ENCODE peak calls at places on chromosome 10, in six cellular contexts. One of them, this sample, is unnamed. For H3K4me1, the result is how much of the 10 kb centered on the place peaks cover.

GRCh38 chr10:71528371-71529202 is 131.9 kb downstream of the CDH23 start:
- DNase-seq in endodermal cell: no peak
- DNase-seq in A673: peak
- DNase-seq in cardiac muscle cell: no peak
- DNase-seq in mesenchymal stem cell: no peak
- DNase-seq in mammary epithelial cell: no peak
- DNase-seq in this sample: no peak

GRCh38 chr10:22583683-22584082 is 130.7 kb downstream of the PIP4K2A start:
- DNase-seq in endodermal cell: peak
- DNase-seq in mammary epithelial cell: no peak
- DNase-seq in mesenchymal stem cell: no peak
- DNase-seq in cardiac muscle cell: no peak
- DNase-seq in A673: no peak
- DNase-seq in this sample: no peak

GRCh38 chr10:59434463-59435326 is 72.3 kb upstream of the FAM13C start:
- DNase-seq in A673: peak
- DNase-seq in cardiac muscle cell: no peak
- DNase-seq in mammary epithelial cell: peak
- DNase-seq in endodermal cell: no peak
- DNase-seq in mesenchymal stem cell: peak
- DNase-seq in this sample: no peak

GRCh38 chr10:80144302-80145131 is 12.0 kb downstream of the PLAC9 start:
- DNase-seq in mesenchymal stem cell: no peak
- DNase-seq in A673: no peak
- DNase-seq in cardiac muscle cell: no peak
- DNase-seq in endodermal cell: peak
- DNase-seq in mammary epithelial cell: no peak
- DNase-seq in this sample: peak

GRCh38 chr10:42753507-42754154 is 29.0 kb upstream of the BMS1 start:
- DNase-seq in cardiac muscle cell: peak
- DNase-seq in mesenchymal stem cell: no peak
- DNase-seq in endodermal cell: no peak
- DNase-seq in mammary epithelial cell: peak
- DNase-seq in A673: no peak
- DNase-seq in this sample: no peak

GRCh38 chr10:6143128-6143527 is 54.3 kb downstream of the RBM17 start:
- DNase-seq in A673: no peak
- DNase-seq in mammary epithelial cell: no peak
- DNase-seq in mesenchymal stem cell: no peak
- DNase-seq in cardiac muscle cell: no peak
- DNase-seq in endodermal cell: no peak
- DNase-seq in this sample: no peak

GRCh38 chr10:23461557-23461956 is 22.7 kb downstream of the OTUD1 start:
- DNase-seq in A673: no peak
- DNase-seq in cardiac muscle cell: peak
- DNase-seq in mesenchymal stem cell: no peak
- DNase-seq in mammary epithelial cell: no peak
- DNase-seq in endodermal cell: no peak
- DNase-seq in this sample: no peak

GRCh38 chr10:92573091-92573797 is 649 bp downstream of the IDE start:
- DNase-seq in endodermal cell: peak
- DNase-seq in A673: peak
- DNase-seq in mesenchymal stem cell: peak
- DNase-seq in mammary epithelial cell: peak
- DNase-seq in cardiac muscle cell: peak
- DNase-seq in this sample: no peak

GRCh38 chr10:84826704-84827103 is 498.3 kb downstream of the CCSER2 start:
- DNase-seq in mesenchymal stem cell: peak
- DNase-seq in A673: no peak
- DNase-seq in cardiac muscle cell: no peak
- DNase-seq in mammary epithelial cell: no peak
- DNase-seq in endodermal cell: peak
- DNase-seq in this sample: no peak

GRCh38 chr10:58477902-58478301 is 34.8 kb upstream of the BICC1 start:
- DNase-seq in mesenchymal stem cell: no peak
- DNase-seq in A673: no peak
- DNase-seq in mammary epithelial cell: no peak
- DNase-seq in cardiac muscle cell: no peak
- DNase-seq in endodermal cell: no peak
- DNase-seq in this sample: no peak

GRCh38 chr10:69446650-69447151 is 4.6 kb upstream of the TSPAN15 start:
- DNase-seq in cardiac muscle cell: no peak
- DNase-seq in mesenchymal stem cell: peak
- DNase-seq in endodermal cell: no peak
- DNase-seq in mammary epithelial cell: peak
- DNase-seq in A673: no peak
- DNase-seq in this sample: no peak

GRCh38 chr10:133405272-133405671 is 11.3 kb downstream of the MTG1 start:
- DNase-seq in cardiac muscle cell: no peak
- DNase-seq in endodermal cell: no peak
- DNase-seq in mesenchymal stem cell: no peak
- DNase-seq in A673: no peak
- DNase-seq in mammary epithelial cell: no peak
- DNase-seq in this sample: no peak

GRCh38 chr10:56622335-56622973 is 261.4 kb upstream of the ZWINT start:
- DNase-seq in mammary epithelial cell: no peak
- DNase-seq in endodermal cell: no peak
- DNase-seq in cardiac muscle cell: no peak
- DNase-seq in mesenchymal stem cell: peak
- DNase-seq in A673: no peak
- DNase-seq in this sample: no peak

GRCh38 chr10:86708783-86709778 is 40.8 kb downstream of the LDB3 start:
- DNase-seq in A673: no peak
- DNase-seq in endodermal cell: peak
- DNase-seq in mammary epithelial cell: no peak
- DNase-seq in mesenchymal stem cell: no peak
- DNase-seq in cardiac muscle cell: no peak
- DNase-seq in this sample: no peak

GRCh38 chr10:86732771-86733170 is 23.6 kb upstream of the BMPR1A start:
- DNase-seq in cardiac muscle cell: no peak
- DNase-seq in endodermal cell: no peak
- DNase-seq in A673: no peak
- DNase-seq in mammary epithelial cell: no peak
- DNase-seq in mesenchymal stem cell: no peak
- DNase-seq in this sample: no peak

DNA sequence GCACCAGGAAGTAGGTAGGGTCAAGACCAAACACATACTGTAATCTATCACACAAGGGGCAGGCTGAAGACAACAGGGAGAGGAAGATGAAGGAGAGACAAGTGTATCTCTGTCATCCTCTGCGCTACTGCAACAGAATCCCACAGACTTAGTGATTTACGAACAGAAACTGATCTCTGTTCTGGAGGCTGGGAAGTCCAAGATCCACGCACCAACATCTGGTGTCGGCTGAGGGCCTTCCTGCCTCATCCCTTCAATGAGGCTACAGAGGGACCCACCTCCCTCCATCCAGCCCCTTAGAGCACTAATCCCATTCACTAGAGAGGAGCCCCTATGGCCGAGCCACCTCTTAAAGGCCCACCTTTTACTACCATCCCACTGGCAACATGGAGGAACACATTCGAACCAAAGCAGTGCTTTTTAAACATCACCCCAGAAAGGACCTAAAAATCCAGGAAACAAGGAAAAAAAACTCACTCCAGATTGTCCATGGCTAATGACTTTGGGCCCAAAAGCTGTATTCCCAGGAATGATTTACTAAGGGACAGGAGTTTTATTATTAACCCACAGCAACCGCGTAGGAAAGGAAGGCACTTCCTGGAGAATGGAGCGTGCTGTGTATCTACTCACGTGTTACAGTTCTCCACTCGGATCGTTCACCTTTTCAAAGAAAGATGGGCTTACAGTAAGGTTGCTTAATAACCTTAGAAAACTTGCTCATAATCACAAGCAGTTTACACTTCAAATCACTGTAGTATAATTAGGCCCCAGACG is 4.2 kb downstream of the BNIP3 start:
- DNase-seq in endodermal cell: no peak
- DNase-seq in mammary epithelial cell: no peak
- DNase-seq in A673: no peak
- DNase-seq in mesenchymal stem cell: no peak
- DNase-seq in cardiac muscle cell: no peak
- DNase-seq in this sample: peak
- H3K4me1 ChIP-seq in endodermal cell: under half
- H3K4me1 ChIP-seq in mammary epithelial cell: under half
- H3K4me1 ChIP-seq in A673: under half
- H3K4me1 ChIP-seq in mesenchymal stem cell: under half
- H3K4me1 ChIP-seq in cardiac muscle cell: half or more
- H3K4me1 ChIP-seq in this sample: under half

DNA sequence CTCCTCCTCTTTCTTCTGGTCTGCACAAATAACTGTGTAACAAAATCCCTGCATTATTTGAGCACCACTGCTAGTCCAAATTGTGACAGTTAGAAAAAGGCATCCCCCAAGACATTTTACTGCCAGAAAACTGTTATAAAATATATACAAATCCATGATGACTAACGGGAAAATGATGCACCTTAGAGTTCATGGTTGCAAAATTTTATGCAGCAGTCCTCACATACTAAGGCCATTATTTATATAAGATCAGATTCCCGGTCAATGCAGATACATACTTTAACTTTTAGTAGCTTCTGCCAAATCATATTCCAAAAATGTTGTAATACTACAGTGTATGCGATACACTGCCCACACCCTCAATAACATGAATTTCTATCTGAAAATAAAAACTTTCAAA is 239.9 kb upstream of the ZNF32 start:
- DNase-seq in endodermal cell: no peak
- DNase-seq in A673: no peak
- DNase-seq in cardiac muscle cell: no peak
- DNase-seq in mammary epithelial cell: peak
- DNase-seq in mesenchymal stem cell: peak
- DNase-seq in this sample: no peak
- H3K4me1 ChIP-seq in endodermal cell: under half
- H3K4me1 ChIP-seq in A673: under half
- H3K4me1 ChIP-seq in cardiac muscle cell: under half
- H3K4me1 ChIP-seq in mammary epithelial cell: under half
- H3K4me1 ChIP-seq in mesenchymal stem cell: under half
- H3K4me1 ChIP-seq in this sample: under half

DNA sequence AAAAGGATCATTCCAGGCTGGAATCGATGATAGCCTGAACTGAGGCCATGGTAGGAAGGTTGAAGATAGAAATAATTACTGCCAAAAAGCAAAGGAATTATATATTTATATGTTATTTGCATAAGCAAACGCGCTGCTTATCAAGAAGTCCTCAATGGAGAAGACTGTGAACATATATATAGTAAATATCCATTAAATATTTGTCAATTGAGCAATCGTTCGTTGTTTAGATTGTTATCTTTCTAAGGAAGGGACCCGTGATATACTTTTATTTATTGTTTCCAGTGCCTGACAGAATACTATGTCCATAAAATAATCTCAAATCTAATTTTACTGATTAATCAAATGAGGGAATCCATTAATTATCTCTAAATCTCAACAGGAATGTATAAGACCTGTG is 11.8 kb upstream of the HERC4 start:
- DNase-seq in cardiac muscle cell: no peak
- DNase-seq in endodermal cell: no peak
- DNase-seq in A673: no peak
- DNase-seq in mammary epithelial cell: no peak
- DNase-seq in mesenchymal stem cell: no peak
- DNase-seq in this sample: no peak
- H3K4me1 ChIP-seq in cardiac muscle cell: under half
- H3K4me1 ChIP-seq in endodermal cell: under half
- H3K4me1 ChIP-seq in A673: under half
- H3K4me1 ChIP-seq in mammary epithelial cell: under half
- H3K4me1 ChIP-seq in mesenchymal stem cell: under half
- H3K4me1 ChIP-seq in this sample: under half

GRCh38 chr10:44974628-44975431 is 3.8 kb downstream of the DEPP1 start:
- DNase-seq in mesenchymal stem cell: peak
- DNase-seq in endodermal cell: peak
- DNase-seq in cardiac muscle cell: peak
- DNase-seq in mammary epithelial cell: peak
- DNase-seq in A673: peak
- DNase-seq in this sample: peak

GRCh38 chr10:44978213-44978569 is 418 bp downstream of the DEPP1 start:
- DNase-seq in A673: no peak
- DNase-seq in endodermal cell: no peak
- DNase-seq in mammary epithelial cell: no peak
- DNase-seq in mesenchymal stem cell: no peak
- DNase-seq in cardiac muscle cell: no peak
- DNase-seq in this sample: no peak

GRCh38 chr10:44975487-44976331 is 2.9 kb downstream of the DEPP1 start:
- DNase-seq in mesenchymal stem cell: peak
- DNase-seq in mammary epithelial cell: peak
- DNase-seq in endodermal cell: peak
- DNase-seq in A673: peak
- DNase-seq in cardiac muscle cell: peak
- DNase-seq in this sample: peak

GRCh38 chr10:44977287-44978212 is 1.1 kb downstream of the DEPP1 start:
- DNase-seq in A673: no peak
- DNase-seq in endodermal cell: no peak
- DNase-seq in mesenchymal stem cell: no peak
- DNase-seq in cardiac muscle cell: no peak
- DNase-seq in mammary epithelial cell: no peak
- DNase-seq in this sample: peak

GRCh38 chr10:44976352-44977198 is 2.0 kb downstream of the DEPP1 start:
- DNase-seq in cardiac muscle cell: no peak
- DNase-seq in endodermal cell: no peak
- DNase-seq in A673: no peak
- DNase-seq in mesenchymal stem cell: no peak
- DNase-seq in mammary epithelial cell: peak
- DNase-seq in this sample: no peak
- H3K4me1 ChIP-seq in cardiac muscle cell: half or more
- H3K4me1 ChIP-seq in endodermal cell: under half
- H3K4me1 ChIP-seq in A673: under half
- H3K4me1 ChIP-seq in mesenchymal stem cell: half or more
- H3K4me1 ChIP-seq in mammary epithelial cell: half or more
- H3K4me1 ChIP-seq in this sample: half or more

GRCh38 chr10:8360365-8360764 is 305.9 kb downstream of the GATA3 start:
- DNase-seq in A673: no peak
- DNase-seq in cardiac muscle cell: no peak
- DNase-seq in mesenchymal stem cell: no peak
- DNase-seq in endodermal cell: no peak
- DNase-seq in mammary epithelial cell: no peak
- DNase-seq in this sample: no peak

GRCh38 chr10:8360814-8361509 is 306.5 kb downstream of the GATA3 start:
- DNase-seq in mesenchymal stem cell: no peak
- DNase-seq in cardiac muscle cell: no peak
- DNase-seq in A673: no peak
- DNase-seq in mammary epithelial cell: peak
- DNase-seq in endodermal cell: no peak
- DNase-seq in this sample: no peak

GRCh38 chr10:8359467-8359866 is 305.0 kb downstream of the GATA3 start:
- DNase-seq in A673: no peak
- DNase-seq in mesenchymal stem cell: no peak
- DNase-seq in endodermal cell: no peak
- DNase-seq in mammary epithelial cell: no peak
- DNase-seq in cardiac muscle cell: no peak
- DNase-seq in this sample: no peak

GRCh38 chr10:8365935-8366911 is 311.7 kb downstream of the GATA3 start:
- DNase-seq in cardiac muscle cell: no peak
- DNase-seq in mesenchymal stem cell: peak
- DNase-seq in A673: no peak
- DNase-seq in mammary epithelial cell: peak
- DNase-seq in endodermal cell: no peak
- DNase-seq in this sample: no peak

DNA sequence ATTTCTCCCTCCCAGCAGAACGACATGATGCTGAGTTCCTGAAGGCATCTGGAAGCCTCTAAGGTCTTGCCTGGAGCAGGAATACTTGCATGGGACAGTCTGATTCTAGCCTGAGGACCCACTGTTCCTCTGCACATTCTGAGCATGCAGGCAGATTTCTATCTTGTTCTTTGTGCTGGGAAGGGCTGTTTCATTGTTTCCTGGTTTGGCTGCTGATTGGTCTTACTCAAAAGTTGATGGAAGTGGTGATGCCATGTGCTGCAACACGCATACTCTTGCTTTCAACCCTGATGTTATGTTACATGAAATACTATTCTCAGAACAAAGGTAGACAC is 307.0 kb downstream of the GATA3 start:
- DNase-seq in cardiac muscle cell: no peak
- DNase-seq in A673: no peak
- DNase-seq in mesenchymal stem cell: no peak
- DNase-seq in endodermal cell: no peak
- DNase-seq in mammary epithelial cell: no peak
- DNase-seq in this sample: no peak
- H3K4me1 ChIP-seq in cardiac muscle cell: under half
- H3K4me1 ChIP-seq in A673: under half
- H3K4me1 ChIP-seq in mesenchymal stem cell: under half
- H3K4me1 ChIP-seq in endodermal cell: under half
- H3K4me1 ChIP-seq in mammary epithelial cell: under half
- H3K4me1 ChIP-seq in this sample: under half